ENCODE peak calls at places on chromosomes 4 and X, in six cellular contexts. R is activated CD8-positive, alpha-beta T cell treated with anti-CD3 and anti-CD28 coated beads, Interleukin-2, amount 10 ng/mL, durations not matched to agents 7 days and 5 days; A is stimulated activated naive CD8-positive, alpha-beta T cell treated with anti-CD3 and anti-CD28 coated beads, Interleukin-15, amount 100 ng/mL, for 72 hours; W is iris pigment epithelial cell; M is fibroblast of lung; H is cardiac muscle cell. N is an unnamed sample.

GRCh38 chr4:163901305-163901704 is 406.8 kb downstream of the TMA16 start:
- DNase-seq in R (no peak), A (no peak), W (no peak), M (no peak), H (no peak), N (no peak)

GRCh38 chrX:153873282-153874090 is 12.5 kb downstream of the L1CAM start:
- DNase-seq in R (no peak), A (no peak), W (no peak), M (no peak), H (no peak), N (no peak)

GRCh38 chrX:132092439-132093065 is 35.3 kb downstream of the FRMD7 start:
- DNase-seq in R (peak; percentile 58), A (peak; percentile 49), W (peak; percentile 78), M (peak; percentile 74), H (peak; percentile 77), N (peak; percentile 13)

GRCh38 chr4:13413719-13414437 is 70.3 kb downstream of the RAB28 start:
- DNase-seq in R (no peak), A (no peak), W (no peak), M (no peak), H (peak; percentile 30), N (no peak)

GRCh38 chr4:145154573-145154972 is 25.8 kb downstream of the OTUD4 start:
- DNase-seq in R (no peak), A (no peak), W (peak; percentile 45), M (peak; percentile 39), H (peak; percentile 54), N (no peak)

GRCh38 chr4:48761286-48761685 is 18.8 kb downstream of the FRYL start:
- DNase-seq in R (no peak), A (no peak), W (no peak), M (no peak), H (no peak), N (no peak)

GRCh38 chr4:141311805-141312204 is 91.1 kb downstream of the ZNF330 start:
- DNase-seq in R (no peak), A (no peak), W (no peak), M (no peak), H (no peak), N (no peak)

GRCh38 chr4:3654036-3654807 is 112.0 kb upstream of the ADRA2C start:
- DNase-seq in R (no peak), A (no peak), W (no peak), M (no peak), H (no peak), N (no peak)

GRCh38 chrX:39728025-39728424 is 369.7 kb downstream of the BCOR start:
- DNase-seq in R (no peak), A (no peak), W (no peak), M (no peak), H (peak; percentile 44), N (no peak)

GRCh38 chrX:115189646-115190635 is 731 bp downstream of the RBMXL3 start:
- DNase-seq in R (no peak), A (no peak), W (no peak), M (no peak), H (no peak), N (no peak)

GRCh38 chrX:69032601-69033000 is 132.7 kb downstream of the PJA1 start:
- DNase-seq in R (no peak), A (no peak), W (no peak), M (no peak), H (no peak), N (no peak)

GRCh38 chrX:78673256-78673655 is 14.1 kb upstream of the RTL3 start:
- DNase-seq in R (no peak), A (no peak), W (peak; percentile 42), M (no peak), H (peak; percentile 19), N (no peak)

GRCh38 chr4:36168127-36168898 is 76.0 kb downstream of the ARAP2 start:
- DNase-seq in R (no peak), A (no peak), W (peak; percentile 6), M (peak; percentile 44), H (no peak), N (no peak)